ENCODE peak calls at places on chromosomes 1 and 21, in six cellular contexts. E is thyroid gland; S is HCT116; L is prostate gland; T is SJSA1; A is CD4-positive, alpha-beta T cell. U is an unnamed sample.

GRCh38 chr21:29163381-29164115 is 33.1 kb downstream of the MAP3K7CL start:
- DNase-seq in L (no peak), A (no peak), S (no peak), E (peak), T (no peak), U (no peak)

GRCh38 chr1:181356505-181357340 is 126.6 kb upstream of the CACNA1E start:
- DNase-seq in A (no peak), E (peak), L (no peak), T (no peak), S (no peak), U (no peak)

GRCh38 chr1:3403388-3404179 is 50.9 kb upstream of the ARHGEF16 start:
- DNase-seq in S (no peak), A (no peak), T (no peak), E (no peak), L (no peak), U (no peak)

GRCh38 chr1:54716299-54717047 is 812 bp downstream of the TTC4 start:
- DNase-seq in S (no peak), T (no peak), A (no peak), L (no peak), E (no peak), U (peak)

GRCh38 chr1:226100436-226101347 is 38.2 kb downstream of the H3-3A start:
- DNase-seq in S (no peak), A (peak), E (peak), T (no peak), L (no peak), U (no peak)

GRCh38 chr21:34609951-34610549 is 4.9 kb downstream of the RCAN1 start:
- DNase-seq in A (no peak), E (no peak), S (no peak), T (peak), L (no peak), U (no peak)

GRCh38 chr1:233440952-233441401 is 113.5 kb downstream of the MAP3K21 start:
- DNase-seq in T (no peak), S (peak), A (no peak), L (peak), E (peak), U (peak)

GRCh38 chr1:114466334-114467014 is 44.5 kb downstream of the TRIM33 start:
- DNase-seq in L (no peak), E (no peak), S (no peak), A (no peak), T (no peak), U (no peak)

GRCh38 chr1:54004481-54005049 is 13.4 kb downstream of the LDLRAD1 start:
- DNase-seq in S (no peak), T (no peak), A (peak), L (no peak), E (no peak), U (no peak)

GRCh38 chr1:162670928-162671663 is 38.8 kb downstream of the DDR2 start:
- DNase-seq in E (no peak), A (no peak), L (no peak), T (no peak), S (no peak), U (no peak)

GRCh38 chr1:31749785-31750345 is 14.3 kb downstream of the ADGRB2 start:
- DNase-seq in S (no peak), A (no peak), E (no peak), T (no peak), L (no peak), U (no peak)

GRCh38 chr21:46180079-46180722 is 4.1 kb downstream of the SPATC1L start:
- DNase-seq in L (no peak), S (no peak), A (no peak), E (no peak), T (no peak), U (no peak)

GRCh38 chr1:220741349-220741748 is 6.8 kb upstream of the MTARC2 start:
- DNase-seq in L (no peak), S (no peak), T (no peak), E (no peak), A (no peak), U (no peak)

GRCh38 chr1:209704584-209704983 is at the start of gene HSD11B1:
- DNase-seq in E (peak), L (no peak), S (no peak), T (no peak), A (no peak), U (no peak)

GRCh38 chr1:78491311-78492071 is 717 bp downstream of the PTGFR start:
- DNase-seq in E (peak), S (no peak), T (peak), L (no peak), A (no peak), U (no peak)

GRCh38 chr1:209845405-209845725 is 17.6 kb downstream of the UTP25 start:
- DNase-seq in L (no peak), E (no peak), T (no peak), A (no peak), S (no peak), U (no peak)

GRCh38 chr1:71157151-71157550 is 76.3 kb upstream of the ZRANB2 start:
- DNase-seq in T (no peak), L (no peak), A (no peak), S (no peak), E (no peak), U (no peak)

GRCh38 chr1:41698916-41699860 is 214.7 kb upstream of the EDN2 start:
- DNase-seq in T (no peak), A (no peak), S (no peak), E (no peak), L (no peak), U (no peak)

GRCh38 chr1:8061210-8061609 is 35.1 kb upstream of the ERRFI1 start:
- DNase-seq in L (peak), T (peak), A (no peak), S (peak), E (peak), U (peak)

GRCh38 chr1:42173155-42173933 is 8.8 kb upstream of the GUCA2A start:
- DNase-seq in L (peak), T (peak), E (peak), S (no peak), A (peak), U (no peak)

DNA sequence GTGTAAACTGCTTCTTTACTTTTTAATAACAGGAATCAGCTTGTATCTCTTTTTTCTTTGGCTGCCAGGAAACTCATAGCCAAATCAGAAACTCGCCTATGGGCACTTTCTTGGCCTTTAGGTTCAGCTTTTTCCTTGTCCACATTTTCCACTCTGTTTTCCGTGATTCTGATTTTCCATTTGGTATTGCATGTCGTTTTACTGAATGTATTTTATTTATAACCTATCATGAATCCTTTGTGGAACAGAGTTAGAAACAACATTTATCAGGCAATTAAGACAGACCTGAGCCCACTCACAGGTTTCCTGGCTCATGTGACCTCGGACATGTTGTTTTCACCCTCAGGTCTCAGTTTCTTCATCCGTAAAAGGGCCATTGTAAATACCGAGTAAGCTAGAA is 5.3 kb upstream of the ECE1 start:
- DNase-seq in A (no peak), L (no peak), T (no peak), E (no peak), S (no peak), U (no peak)
- H3K27ac ChIP-seq in A (peak), L (no peak), T (no peak), E (no peak), S (peak), U (no peak)

GRCh38 chr1:223233019-223233409 is 90.0 kb upstream of the TLR5 start:
- DNase-seq in S (no peak), T (peak), L (no peak), E (no peak), A (no peak), U (no peak)

GRCh38 chr1:223233410-223234163 is 90.5 kb upstream of the TLR5 start:
- DNase-seq in L (no peak), T (peak), S (peak), A (no peak), E (no peak), U (peak)

GRCh38 chr1:223234534-223234933 is 91.5 kb upstream of the TLR5 start:
- DNase-seq in A (no peak), L (no peak), S (no peak), T (no peak), E (no peak), U (no peak)

GRCh38 chr1:223235091-223235490 is 92.0 kb upstream of the TLR5 start:
- DNase-seq in L (no peak), A (no peak), T (peak), S (no peak), E (no peak), U (no peak)

DNA sequence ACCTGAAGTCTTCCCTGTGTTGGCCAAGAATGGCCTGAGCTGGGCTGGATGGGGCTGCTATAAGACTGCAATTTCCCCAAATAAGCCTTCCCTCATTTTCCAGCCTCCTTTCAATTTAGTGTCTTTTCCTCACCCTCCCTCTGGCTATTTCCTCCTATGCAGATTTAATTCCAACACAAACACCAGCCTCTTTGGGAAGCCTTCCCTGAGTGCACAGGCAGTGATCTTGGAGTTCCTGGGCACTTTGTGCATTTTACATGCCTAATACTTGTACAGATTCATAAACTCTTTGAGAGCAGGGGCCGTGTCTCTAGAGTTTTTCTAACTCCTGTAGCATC is 91.1 kb upstream of the TLR5 start:
- DNase-seq in T (peak), E (no peak), A (no peak), L (no peak), S (no peak), U (no peak)
- H3K27ac ChIP-seq in T (peak), E (no peak), A (no peak), L (no peak), S (peak), U (peak)

GRCh38 chr1:11594625-11595024 is 59.6 kb downstream of the FBXO2 start:
- DNase-seq in L (no peak), S (no peak), A (no peak), E (no peak), T (no peak), U (no peak)
- H3K27ac ChIP-seq in L (no peak), S (no peak), A (no peak), E (no peak), T (no peak), U (no peak)

GRCh38 chr1:160193091-160193819 is 2.9 kb downstream of the CASQ1 start:
- DNase-seq in L (peak), S (peak), A (peak), T (peak), E (peak), U (peak)
- H3K27ac ChIP-seq in L (no peak), S (no peak), A (no peak), T (peak), E (no peak), U (no peak)

GRCh38 chr1:85569122-85569521 is 11.4 kb upstream of the CCN1 start:
- DNase-seq in L (no peak), T (no peak), S (no peak), E (no peak), A (no peak), U (no peak)

GRCh38 chr1:85570446-85571180 is 9.9 kb upstream of the CCN1 start:
- DNase-seq in L (no peak), A (no peak), E (no peak), T (no peak), S (no peak), U (no peak)

GRCh38 chr1:85571181-85571540 is 9.4 kb upstream of the CCN1 start:
- DNase-seq in E (no peak), T (no peak), S (no peak), A (no peak), L (no peak), U (no peak)

GRCh38 chr1:85568660-85569059 is 11.9 kb upstream of the CCN1 start:
- DNase-seq in E (no peak), S (no peak), T (no peak), L (no peak), A (no peak), U (no peak)

GRCh38 chr1:85569737-85570404 is 10.7 kb upstream of the CCN1 start:
- DNase-seq in E (no peak), S (no peak), T (no peak), L (no peak), A (no peak), U (no peak)
- H3K27ac ChIP-seq in E (no peak), S (no peak), T (peak), L (no peak), A (no peak), U (no peak)

GRCh38 chr1:228038387-228039005 is 31.7 kb downstream of the WNT3A start:
- DNase-seq in S (no peak), T (peak), L (no peak), A (peak), E (no peak), U (no peak)
- H3K27ac ChIP-seq in S (no peak), T (no peak), L (no peak), A (no peak), E (no peak), U (no peak)

GRCh38 chr1:174167404-174167803 is 8.1 kb downstream of the RABGAP1L start:
- DNase-seq in L (no peak), E (no peak), A (no peak), S (no peak), T (no peak), U (no peak)

GRCh38 chr1:174166530-174167328 is 7.4 kb downstream of the RABGAP1L start:
- DNase-seq in E (no peak), S (no peak), L (no peak), T (no peak), A (no peak), U (no peak)

GRCh38 chr1:174169342-174169741 is 10.0 kb downstream of the RABGAP1L start:
- DNase-seq in S (no peak), T (no peak), L (no peak), A (no peak), E (no peak), U (no peak)

GRCh38 chr1:174161813-174162212 is 2.5 kb downstream of the RABGAP1L start:
- DNase-seq in A (no peak), E (no peak), L (no peak), S (no peak), T (no peak), U (no peak)

GRCh38 chr1:174165471-174166137 is 6.3 kb downstream of the RABGAP1L start:
- DNase-seq in L (no peak), E (peak), S (no peak), T (no peak), A (no peak), U (no peak)
- H3K27ac ChIP-seq in L (no peak), E (no peak), S (no peak), T (no peak), A (no peak), U (no peak)

GRCh38 chr1:160046494-160047115 is 14.8 kb upstream of the PIGM start:
- DNase-seq in L (peak), A (no peak), S (no peak), E (peak), T (no peak), U (no peak)
- H3K27ac ChIP-seq in L (no peak), A (no peak), S (no peak), E (no peak), T (no peak), U (no peak)

GRCh38 chr21:26570203-26570602 is 2.9 kb downstream of the CYYR1 start:
- DNase-seq in L (no peak), S (no peak), E (no peak), T (no peak), A (no peak), U (no peak)

GRCh38 chr21:26572026-26572425 is 1.1 kb downstream of the CYYR1 start:
- DNase-seq in E (no peak), T (no peak), A (no peak), L (no peak), S (no peak), U (no peak)

DNA sequence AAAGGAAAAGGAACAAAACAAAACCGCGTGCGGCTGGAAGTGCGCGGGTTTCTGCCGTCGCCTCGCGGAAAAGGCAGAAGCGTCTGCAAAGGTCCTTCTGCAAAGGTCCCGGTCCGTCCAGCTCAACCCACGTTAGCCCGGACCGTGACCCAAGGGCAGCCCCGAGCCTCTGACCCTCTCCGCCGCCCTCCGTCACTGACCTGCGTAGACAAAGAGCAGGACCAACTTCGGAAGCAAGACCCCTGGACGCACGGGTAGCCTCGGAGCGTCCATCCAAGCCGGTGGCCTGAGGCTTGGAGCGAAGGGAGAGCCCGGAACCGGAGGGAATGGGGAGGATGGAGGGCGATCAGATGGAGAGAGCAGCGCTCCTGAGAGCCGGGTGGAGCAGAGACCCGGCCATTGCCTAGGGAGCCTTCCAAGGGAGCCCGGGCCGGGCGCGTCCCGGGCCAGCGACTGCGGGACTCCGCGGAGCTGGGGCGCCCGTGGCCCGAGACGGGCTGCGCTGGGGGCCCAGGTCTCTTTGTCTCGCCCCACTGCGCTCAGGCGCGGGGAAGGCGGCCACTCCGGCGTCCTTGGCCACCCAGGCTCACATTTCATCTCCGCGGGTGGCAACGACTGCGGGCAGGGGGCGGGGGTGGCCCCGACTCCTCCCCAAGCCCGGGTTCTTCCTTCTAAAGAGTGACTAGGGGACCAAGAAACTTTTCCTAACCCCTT is at the start of gene CYYR1:
- DNase-seq in A (no peak), L (no peak), E (no peak), T (peak), S (no peak), U (no peak)
- H3K27ac ChIP-seq in A (no peak), L (no peak), E (no peak), T (peak), S (no peak), U (no peak)

U was measured in epithelial cell of prostate.